ENCODE peak calls at places on chromosomes 3 and 15, in nine cellular contexts. A, D, M, I, P, T, Q, F and Z are unnamed samples.
A peak's percentile ranks its signal among the peaks of the same experiment; 100 is the strongest.

GRCh38 chr15:65981837-65982696 is 112.8 kb downstream of the RAB11A start:
- DNase-seq in Q (peak; percentile 37), T (peak; percentile 62), D (peak; percentile 42), P (no peak), A (peak; percentile 69), I (peak; percentile 83), M (no peak), F (peak; percentile 52), Z (peak; percentile 98)

GRCh38 chr3:131795382-131796085 is 239.3 kb downstream of the CPNE4 start:
- DNase-seq in F (no peak), I (no peak), P (no peak), T (no peak), D (peak; percentile 15), Q (peak; percentile 61), A (peak; percentile 35), M (no peak), Z (no peak)

GRCh38 chr15:68017221-68017620 is 36.9 kb upstream of the PIAS1 start:
- DNase-seq in I (no peak), T (peak; percentile 67), A (peak; percentile 60), D (peak; percentile 42), P (no peak), Q (no peak), M (no peak), F (no peak), Z (no peak)

GRCh38 chr15:29740692-29741311 is 81.5 kb downstream of the TJP1 start:
- DNase-seq in A (no peak), Q (peak; percentile 9), D (no peak), M (no peak), T (peak; percentile 44), I (no peak), P (no peak), F (no peak), Z (no peak)

GRCh38 chr3:69090021-69090420 is 5.3 kb downstream of the ARL6IP5 start:
- DNase-seq in A (no peak), F (no peak), Q (peak; percentile 1), T (no peak), D (no peak), M (no peak), P (no peak), I (no peak), Z (no peak)

GRCh38 chr3:82790307-82791097 is 1029.1 kb upstream of the GBE1 start:
- DNase-seq in P (no peak), A (no peak), M (no peak), T (no peak), F (no peak), I (no peak), Q (no peak), D (no peak), Z (no peak)

GRCh38 chr15:33358303-33358702 is 47.5 kb downstream of the RYR3 start:
- DNase-seq in P (no peak), D (no peak), F (peak; percentile 2), T (no peak), Q (no peak), A (no peak), M (no peak), I (peak; percentile 82), Z (no peak)

GRCh38 chr15:56916825-56917477 is 1.5 kb upstream of the TCF12 start:
- DNase-seq in I (no peak), F (no peak), Q (no peak), T (no peak), P (no peak), A (peak; percentile 13), D (peak; percentile 4), M (no peak), Z (no peak)

GRCh38 chr3:36988336-36988735 is 4.6 kb downstream of the EPM2AIP1 start:
- DNase-seq in Q (peak; percentile 89), D (no peak), M (no peak), P (no peak), F (no peak), A (no peak), I (no peak), T (no peak), Z (no peak)
- H3K36me3 ChIP-seq in Q (peaks cover 66% of the 10 kb centered on the region), D (peaks cover 12% of the 10 kb centered on the region), M (peaks cover 47% of the 10 kb centered on the region), P (peaks cover 27% of the 10 kb centered on the region), F (peaks cover 84% of the 10 kb centered on the region), A (peaks cover 4% of the 10 kb centered on the region), I (peaks cover 9% of the 10 kb centered on the region), T (no peaks in the 10 kb centered on the region), Z (peaks cover 19% of the 10 kb centered on the region)

DNA sequence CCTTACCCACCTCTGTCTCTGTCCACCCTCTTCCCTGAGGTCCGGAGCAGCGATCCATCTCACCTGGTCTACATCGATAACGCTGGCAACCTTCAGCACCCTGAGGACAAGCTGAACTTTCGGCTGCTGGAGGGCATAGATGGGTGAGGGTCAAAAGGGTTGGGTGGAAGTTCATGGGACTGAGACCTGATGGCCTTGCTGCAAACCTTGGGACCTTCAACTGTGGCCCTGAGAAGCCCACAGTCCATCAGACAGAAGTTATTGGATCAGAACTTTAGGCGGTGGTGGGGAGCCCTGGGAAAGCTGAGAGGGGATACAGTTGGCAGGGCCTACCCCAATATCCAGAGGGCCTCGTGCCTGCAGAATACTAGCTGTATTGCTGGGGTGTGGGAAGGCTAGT is 50.5 kb downstream of the POMGNT2 start:
- DNase-seq in M (no peak), Q (no peak), A (no peak), F (no peak), I (no peak), D (no peak), T (no peak), P (no peak), Z (no peak)
- H3K4me3 ChIP-seq in M (no peak overlapping the region), Q (no peak overlapping the region), A (no peak overlapping the region), F (no peak overlapping the region), I (no peak overlapping the region), D (no peak overlapping the region), T (no peak overlapping the region), P (no peak overlapping the region), Z (no peak overlapping the region)

DNA sequence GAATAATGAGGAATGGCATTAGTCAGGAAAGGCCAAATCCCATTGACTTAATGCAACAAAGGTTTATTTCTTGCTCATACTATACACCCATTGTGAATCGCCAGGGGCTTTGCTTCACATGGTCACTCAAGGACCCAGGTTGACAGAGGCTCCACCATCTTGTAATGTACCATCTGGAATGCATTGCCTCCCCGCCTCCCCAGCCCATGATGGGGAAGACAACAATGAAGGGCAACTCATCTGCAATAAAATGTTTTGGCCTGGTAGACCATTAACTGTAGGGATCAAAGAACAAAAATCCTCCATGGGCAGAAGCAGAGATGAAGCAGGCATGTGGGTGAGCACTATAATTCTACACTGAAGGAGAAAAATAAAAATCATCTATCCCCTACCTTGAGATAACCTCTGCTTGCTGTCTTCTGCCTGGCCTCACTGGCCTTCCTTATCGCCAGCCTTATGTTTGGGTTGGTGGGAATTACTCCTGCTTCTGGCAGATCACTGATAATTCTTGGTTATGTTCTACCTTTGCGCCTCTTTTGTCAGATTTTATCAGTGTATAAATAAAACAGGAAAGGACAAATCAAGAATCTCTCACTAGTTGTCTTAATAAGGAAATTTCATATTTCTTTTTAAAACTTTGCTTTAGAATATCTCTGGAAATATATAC is 37.8 kb downstream of the GPR160 start:
- DNase-seq in T (no peak), I (no peak), F (no peak), P (no peak), M (no peak), Q (no peak), D (no peak), A (no peak), Z (no peak)
- H3K27me3 ChIP-seq in T (no peaks in the 10 kb centered on the region), I (no peaks in the 10 kb centered on the region), F (no peaks in the 10 kb centered on the region), P (no peaks in the 10 kb centered on the region), M (no peaks in the 10 kb centered on the region), Q (no peaks in the 10 kb centered on the region), D (no peaks in the 10 kb centered on the region), A (no peaks in the 10 kb centered on the region), Z (no peaks in the 10 kb centered on the region)

DNA sequence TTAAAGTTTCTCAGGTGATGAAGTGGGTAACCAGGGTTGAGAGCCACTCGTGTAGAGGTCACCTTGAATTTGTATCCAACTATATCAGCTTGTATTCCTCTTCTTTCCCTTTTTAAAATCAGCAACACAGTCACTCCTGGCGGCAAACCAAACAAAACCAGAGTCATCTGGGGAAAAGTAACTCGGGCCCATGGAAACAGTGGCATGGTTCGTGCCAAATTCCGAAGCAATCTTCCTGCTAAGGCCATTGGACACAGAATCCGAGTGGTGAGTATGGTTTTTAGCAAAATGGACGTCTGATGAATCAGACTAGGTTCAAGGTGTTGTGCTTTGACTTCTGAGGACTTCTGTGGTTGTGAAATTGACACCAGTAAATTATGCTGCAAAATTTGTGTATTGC is 3.9 kb downstream of the RPL35A start:
- DNase-seq in A (no peak), F (no peak), T (no peak), M (no peak), Q (no peak), P (no peak), D (no peak), I (no peak), Z (no peak)
- H3K36me3 ChIP-seq in A (peaks cover 6% of the 10 kb centered on the region), F (peaks cover 70% of the 10 kb centered on the region), T (peaks cover 4% of the 10 kb centered on the region), M (peaks cover 60% of the 10 kb centered on the region), Q (peaks cover 68% of the 10 kb centered on the region), P (peaks cover 45% of the 10 kb centered on the region), D (peaks cover 26% of the 10 kb centered on the region), I (peaks cover 31% of the 10 kb centered on the region), Z (peaks cover 40% of the 10 kb centered on the region)

GRCh38 chr15:31330111-31330785 is 3.6 kb downstream of the KLF13 start:
- DNase-seq in A (no peak), Q (no peak), P (no peak), D (no peak), F (no peak), M (no peak), T (no peak), I (no peak), Z (no peak)
- H3K4me3 ChIP-seq in A (no peak overlapping the region), Q (no peak overlapping the region), P (peak overlapping the region; percentile 76), D (no peak overlapping the region), F (no peak overlapping the region), M (no peak overlapping the region), T (no peak overlapping the region), I (no peak overlapping the region), Z (no peak overlapping the region)

GRCh38 chr3:37882711-37883110 is 21.0 kb downstream of the CTDSPL start:
- DNase-seq in D (no peak), Q (no peak), I (no peak), F (no peak), T (no peak), P (no peak), M (no peak), A (no peak), Z (no peak)
- H3K27me3 ChIP-seq in D (no peaks in the 10 kb centered on the region), Q (no peaks in the 10 kb centered on the region), I (no peaks in the 10 kb centered on the region), F (no peaks in the 10 kb centered on the region), T (no peaks in the 10 kb centered on the region), P (no peaks in the 10 kb centered on the region), M (no peaks in the 10 kb centered on the region), A (no peaks in the 10 kb centered on the region), Z (no peaks in the 10 kb centered on the region)

GRCh38 chr3:111917300-111917699 is 58.2 kb downstream of the PHLDB2 start:
- DNase-seq in A (no peak), T (no peak), D (no peak), F (peak; percentile 35), M (no peak), Q (no peak), I (peak; percentile 65), P (no peak), Z (peak; percentile 38)

GRCh38 chr3:111911446-111911845 is 52.4 kb downstream of the PHLDB2 start:
- DNase-seq in T (no peak), Q (no peak), F (no peak), M (no peak), D (no peak), A (no peak), P (no peak), I (no peak), Z (no peak)

GRCh38 chr3:111913163-111913763 is 54.2 kb downstream of the PHLDB2 start:
- DNase-seq in I (no peak), A (no peak), F (no peak), D (no peak), Q (no peak), P (no peak), T (no peak), M (no peak), Z (no peak)

GRCh38 chr3:111919370-111920065 is 59.3 kb upstream of the ABHD10 start:
- DNase-seq in F (peak; percentile 32), D (no peak), A (no peak), I (no peak), T (no peak), M (no peak), Q (no peak), P (no peak), Z (peak; percentile 55)

GRCh38 chr3:111915905-111916304 is 56.8 kb downstream of the PHLDB2 start:
- DNase-seq in A (no peak), T (no peak), M (no peak), P (no peak), D (no peak), I (peak; percentile 62), Q (peak; percentile 67), F (no peak), Z (no peak)
- H3K36me3 ChIP-seq in A (no peaks in the 10 kb centered on the region), T (no peaks in the 10 kb centered on the region), M (peaks cover 70% of the 10 kb centered on the region), P (peaks cover 9% of the 10 kb centered on the region), D (peaks cover 2% of the 10 kb centered on the region), I (no peaks in the 10 kb centered on the region), Q (no peaks in the 10 kb centered on the region), F (peaks cover 52% of the 10 kb centered on the region), Z (no peaks in the 10 kb centered on the region)